ENCODE peak calls at places on chromosomes 12 and 14, in five cellular contexts. Q is HCT116, H is stomach, K is HepG2, I is esophagus muscularis mucosa. R is an unnamed sample. For H3K4me1, the result is how much of the 10 kb centered on the place peaks cover.

GRCh38 chr12:84355561-84355960 is 557.0 kb downstream of the SLC6A15 start:
- DNase-seq in I (no peak), H (no peak), K (no peak), Q (no peak), R (no peak)

GRCh38 chr12:65597527-65597926 is 226.8 kb upstream of the HMGA2 start:
- DNase-seq in Q (no peak), H (no peak), K (no peak), I (no peak), R (no peak)

GRCh38 chr12:131211279-131211938 is 257.7 kb downstream of the ADGRD1 start:
- DNase-seq in K (no peak), I (no peak), Q (no peak), H (no peak), R (no peak)

GRCh38 chr14:103542545-103543088 is 13.6 kb downstream of the TRMT61A start:
- DNase-seq in I (no peak), H (peak), K (no peak), Q (no peak), R (no peak)

GRCh38 chr14:33836203-33836894 is 114.5 kb downstream of the EGLN3 start:
- DNase-seq in K (no peak), I (peak), H (no peak), Q (no peak), R (no peak)

GRCh38 chr12:112762753-112763152 is 28.8 kb upstream of the RPH3A start:
- DNase-seq in H (no peak), Q (no peak), I (no peak), K (no peak), R (no peak)

GRCh38 chr12:111645433-111645832 is 40.3 kb downstream of the BRAP start:
- DNase-seq in H (no peak), I (no peak), Q (no peak), K (no peak), R (no peak)

GRCh38 chr12:59329457-59329856 is 266.4 kb upstream of the SLC16A7 start:
- DNase-seq in Q (no peak), H (no peak), I (no peak), K (no peak), R (no peak)

GRCh38 chr14:33916663-33917565 is 34.0 kb downstream of the EGLN3 start:
- DNase-seq in I (peak), H (no peak), Q (no peak), K (no peak), R (no peak)

GRCh38 chr14:22497144-22497423 is 91.9 kb downstream of the DAD1 start:
- DNase-seq in I (no peak), K (no peak), H (no peak), Q (no peak), R (no peak)

GRCh38 chr12:41795066-41795465 is 349.6 kb downstream of the GXYLT1 start:
- DNase-seq in K (no peak), Q (no peak), H (no peak), I (no peak), R (no peak)

GRCh38 chr14:24310666-24311604 is at the start of gene LTB4R:
- DNase-seq in K (no peak), Q (no peak), H (peak), I (no peak), R (peak)

GRCh38 chr12:56190695-56191155 is 1.4 kb upstream of the SMARCC2 start:
- DNase-seq in I (no peak), Q (no peak), K (no peak), H (no peak), R (no peak)

GRCh38 chr12:98645572-98646067 is 530 bp downstream of the APAF1 start:
- DNase-seq in H (peak), Q (no peak), I (no peak), K (no peak), R (no peak)

GRCh38 chr12:87117516-87117915 is 861.3 kb upstream of the MGAT4C start:
- DNase-seq in H (no peak), I (no peak), Q (no peak), K (no peak), R (no peak)

GRCh38 chr14:104107611-104108569 is 22.4 kb downstream of the ASPG start:
- DNase-seq in K (no peak), H (peak), I (no peak), Q (no peak), R (peak)

GRCh38 chr14:72476657-72477499 is 417.0 kb downstream of the DPF3 start:
- DNase-seq in I (no peak), Q (peak), H (no peak), K (no peak), R (no peak)

GRCh38 chr12:9364224-9365176 is 156.3 kb upstream of the PZP start:
- DNase-seq in I (peak), K (peak), Q (no peak), H (no peak), R (no peak)

GRCh38 chr12:99767809-99768208 is 120.3 kb downstream of the GARIN6 start:
- DNase-seq in K (no peak), Q (peak), H (no peak), I (no peak), R (no peak)

GRCh38 chr14:33692762-33693161 is 258.1 kb downstream of the EGLN3 start:
- DNase-seq in K (no peak), H (no peak), I (no peak), Q (no peak), R (no peak)

GRCh38 chr12:1829306-1829900 is 9.0 kb downstream of the LRTM2 start:
- DNase-seq in Q (no peak), H (no peak), K (no peak), I (no peak), R (no peak)

GRCh38 chr12:92462049-92462448 is 240.7 kb upstream of the PLEKHG7 start:
- DNase-seq in Q (no peak), H (no peak), I (no peak), K (peak), R (no peak)

GRCh38 chr12:90842477-90842876 is 112.5 kb downstream of the CCER1 start:
- DNase-seq in H (no peak), I (no peak), K (no peak), Q (no peak), R (no peak)

GRCh38 chr14:88868558-88869159 is 44.2 kb downstream of the TTC8 start:
- DNase-seq in H (no peak), Q (peak), I (no peak), K (peak), R (no peak)

GRCh38 chr12:94405378-94406116 is 54.1 kb downstream of the CEP83 start:
- DNase-seq in H (no peak), I (no peak), K (no peak), Q (no peak), R (no peak)

GRCh38 chr12:119008691-119009221 is 27.4 kb downstream of the SRRM4 start:
- DNase-seq in K (no peak), Q (no peak), I (no peak), H (peak), R (no peak)

GRCh38 chr12:48828841-48829575 is 10.7 kb downstream of the CACNB3 start:
- DNase-seq in I (no peak), K (no peak), Q (no peak), H (no peak), R (no peak)

GRCh38 chr12:100953217-100953616 is 158.6 kb downstream of the ANO4 start:
- DNase-seq in H (no peak), K (no peak), I (no peak), Q (no peak), R (no peak)

GRCh38 chr12:3119192-3119744 is 42.1 kb downstream of the TSPAN9 start:
- DNase-seq in I (no peak), K (no peak), Q (no peak), H (no peak), R (no peak)

GRCh38 chr12:25705256-25705655 is 152.2 kb upstream of the LMNTD1 start:
- DNase-seq in Q (no peak), K (no peak), H (no peak), I (no peak), R (no peak)

GRCh38 chr12:50597200-50598195 is 92.7 kb downstream of the DIP2B start:
- DNase-seq in K (no peak), H (peak), I (no peak), Q (peak), R (no peak)

GRCh38 chr14:97408937-97409860 is 612.0 kb downstream of the VRK1 start:
- DNase-seq in I (no peak), H (no peak), Q (no peak), K (no peak), R (no peak)

GRCh38 chr14:100375963-100376735 is 53.0 kb downstream of the SLC25A47 start:
- DNase-seq in H (peak), Q (peak), I (peak), K (peak), R (peak)

GRCh38 chr12:54421175-54421872 is 2.3 kb upstream of the ITGA5 start:
- DNase-seq in H (no peak), I (peak), K (no peak), Q (no peak), R (no peak)

GRCh38 chr12:54418441-54419087 is 502 bp downstream of the ITGA5 start:
- DNase-seq in K (no peak), Q (no peak), I (no peak), H (no peak), R (no peak)

GRCh38 chr12:54417712-54418440 is 1.2 kb downstream of the ITGA5 start:
- DNase-seq in K (no peak), Q (no peak), H (no peak), I (no peak), R (no peak)

GRCh38 chr12:54420766-54421144 is 1.7 kb upstream of the ITGA5 start:
- DNase-seq in Q (no peak), I (no peak), K (no peak), H (no peak), R (no peak)

GRCh38 chr12:54419088-54419887 is at the start of gene ITGA5:
- DNase-seq in K (no peak), H (peak), Q (peak), I (peak), R (peak)
- TF ChIP-seq POLR2AphosphoS5 in K (no peak), H (peak), Q (peak), I (peak), R (peak)

GRCh38 chr12:124537525-124538193 is 29.8 kb downstream of the NCOR2 start:
- DNase-seq in I (no peak), K (no peak), H (peak), Q (no peak), R (no peak)
- H3K4me1 ChIP-seq in I (half or more), K (under half), H (half or more), Q (under half), R (under half)

DNA sequence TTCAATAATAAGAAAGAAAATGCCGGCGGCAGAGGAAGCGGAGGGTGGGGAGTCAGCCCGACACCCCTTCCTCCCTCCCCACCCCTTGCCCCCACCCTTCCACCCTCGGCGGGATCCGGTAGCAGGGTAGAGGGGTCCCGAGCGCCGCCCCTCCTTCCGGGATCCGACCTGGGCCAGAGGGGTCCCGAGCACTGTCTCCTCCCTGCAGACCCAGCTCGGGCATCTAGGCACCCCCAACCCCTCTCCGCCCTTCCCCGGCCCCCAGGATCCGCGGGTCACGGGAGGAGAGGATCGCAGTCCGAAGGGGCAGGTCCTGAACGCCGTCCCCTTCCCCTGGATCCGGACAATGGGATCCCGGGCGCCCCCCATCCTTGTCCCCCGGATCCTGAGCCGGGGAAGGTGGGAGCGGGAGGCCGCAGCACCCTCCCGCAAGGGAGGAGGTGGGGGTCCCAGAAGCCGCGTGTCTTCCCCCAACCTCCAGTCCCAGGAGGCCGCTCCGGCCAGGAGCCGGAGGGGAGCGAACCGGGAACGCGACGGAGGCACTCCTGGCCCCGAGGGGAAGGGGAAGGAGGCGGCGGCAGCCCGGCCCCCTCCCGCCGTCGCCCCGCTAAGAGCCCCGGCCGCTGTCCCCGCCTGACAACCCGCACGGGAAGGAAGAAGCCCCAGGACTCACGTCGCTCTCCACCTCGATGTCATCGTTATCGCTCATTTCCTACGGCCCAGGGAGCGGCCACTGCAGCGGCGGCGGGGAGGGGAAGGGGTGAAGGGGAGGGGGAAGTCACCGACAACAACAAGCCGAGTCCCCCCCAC is 481 bp downstream of the MAX start:
- DNase-seq in H (peak), Q (no peak), K (no peak), I (no peak), R (no peak)
- H3K4me3 ChIP-seq in H (peak), Q (peak), K (peak), I (peak), R (peak)

DNA sequence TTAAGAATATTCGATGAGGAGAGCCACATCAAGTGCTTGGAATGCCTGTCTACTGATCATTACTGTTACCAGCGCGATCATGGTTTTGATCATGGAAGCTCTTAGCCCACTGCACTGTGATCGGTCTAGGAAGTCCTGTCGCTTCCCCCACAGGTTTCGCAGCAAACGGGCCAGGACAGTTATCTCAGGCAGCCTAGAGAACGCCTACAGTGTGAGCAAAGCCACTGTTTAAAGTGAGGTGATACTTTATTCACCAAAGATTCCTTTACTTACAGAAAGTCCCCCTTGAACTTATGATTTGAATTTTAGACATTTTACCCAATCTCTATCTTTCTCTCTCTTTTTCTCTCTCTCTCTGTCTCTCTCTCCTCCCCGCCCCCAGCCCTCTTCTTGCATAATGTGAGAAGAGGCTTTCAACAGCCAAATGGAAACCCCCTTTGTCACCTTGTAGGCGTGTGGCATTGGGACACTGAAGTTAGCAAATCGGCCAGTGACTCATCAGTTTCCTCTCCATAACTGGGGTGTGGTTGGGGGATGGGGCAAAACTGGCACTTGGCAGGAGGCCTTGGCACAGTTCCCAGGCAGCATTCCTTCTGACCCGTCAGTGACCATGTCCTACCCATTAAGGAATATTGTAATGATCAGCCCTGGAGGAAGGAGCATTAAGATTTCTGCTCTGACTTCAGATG is 214.8 kb downstream of the CHST11 start:
- DNase-seq in K (peak), H (peak), I (peak), Q (peak), R (peak)
- TF ChIP-seq POLR2AphosphoS5 in K (no peak), H (peak), I (peak), Q (peak), R (peak)